ENCODE peak calls at places on chromosomes 16 and 17, in four cellular contexts. U, B, M and Q are unnamed samples.

GRCh38 chr17:10681866-10682446 is 15.4 kb downstream of the SCO1 start:
- DNase-seq in M (no peak), U (no peak), B (no peak), Q (no peak)

GRCh38 chr16:55379876-55380390 is 55.9 kb downstream of the IRX6 start:
- DNase-seq in M (no peak), U (no peak), B (no peak), Q (no peak)

GRCh38 chr16:74372369-74372768 is 3.7 kb upstream of the NPIPB15 start:
- DNase-seq in M (no peak), U (no peak), B (no peak), Q (no peak)

GRCh38 chr16:19382887-19383816 is 34.5 kb upstream of the TMC5 start:
- DNase-seq in U (no peak), B (peak), M (peak), Q (no peak)

GRCh38 chr17:2911035-2911754 is 115.0 kb downstream of the RAP1GAP2 start:
- DNase-seq in B (no peak), U (no peak), M (no peak), Q (no peak)

GRCh38 chr16:9854665-9855064 is 327.6 kb downstream of the GRIN2A start:
- DNase-seq in B (peak), M (no peak), U (no peak), Q (no peak)

GRCh38 chr17:10683853-10684252 is 13.5 kb downstream of the SCO1 start:
- DNase-seq in M (no peak), B (no peak), U (no peak), Q (no peak)

GRCh38 chr16:89924298-89924924 is 1.3 kb downstream of the TUBB3 start:
- DNase-seq in M (peak), U (no peak), B (peak), Q (no peak)

GRCh38 chr17:51152766-51153209 is 571 bp upstream of the NME1 start:
- DNase-seq in M (no peak), B (no peak), U (no peak), Q (no peak)

GRCh38 chr17:32269377-32269776 is 3.7 kb downstream of the RHBDL3 start:
- DNase-seq in B (no peak), U (no peak), M (peak), Q (no peak)

GRCh38 chr16:57734308-57734924 is 1.2 kb upstream of the KATNB1 start:
- DNase-seq in M (no peak), B (no peak), U (no peak), Q (no peak)

GRCh38 chr17:18937981-18938691 is 13.8 kb upstream of the SLC5A10 start:
- DNase-seq in B (no peak), M (no peak), U (no peak), Q (no peak)

GRCh38 chr17:16872836-16873653 is 98.9 kb downstream of the TNFRSF13B start:
- DNase-seq in M (no peak), B (peak), U (no peak), Q (peak)

GRCh38 chr16:27764869-27765675 is 215.1 kb downstream of the KATNIP start:
- DNase-seq in U (no peak), M (no peak), B (no peak), Q (no peak)